ENCODE peak calls at places on chromosome 5, in four cellular contexts. S, Y, T and H are unnamed samples.

GRCh38 chr5:150642567-150642927 is 2.1 kb downstream of the SYNPO start:
- DNase-seq in S (no peak), Y (no peak), T (no peak), H (no peak)

GRCh38 chr5:36763454-36763853 is 113.1 kb upstream of the NIPBL start:
- DNase-seq in S (no peak), T (no peak), Y (no peak), H (no peak)

GRCh38 chr5:102663771-102664530 is 91.2 kb upstream of the PAM start:
- DNase-seq in S (no peak), Y (no peak), T (no peak), H (no peak)

GRCh38 chr5:113615708-113616107 is 102.2 kb downstream of the YTHDC2 start:
- DNase-seq in Y (no peak), T (no peak), S (no peak), H (no peak)

GRCh38 chr5:149618581-149619248 is 37.4 kb downstream of the ARHGEF37 start:
- DNase-seq in Y (peak), T (peak), S (peak), H (peak)

GRCh38 chr5:125582358-125582757 is 835.9 kb upstream of the ZNF608 start:
- DNase-seq in S (no peak), Y (no peak), T (no peak), H (no peak)

GRCh38 chr5:33725846-33726245 is 165.9 kb downstream of the ADAMTS12 start:
- DNase-seq in Y (no peak), T (no peak), S (no peak), H (no peak)

GRCh38 chr5:604391-604831 is 7.7 kb upstream of the CEP72 start:
- DNase-seq in Y (no peak), T (no peak), S (no peak), H (no peak)

GRCh38 chr5:146510528-146510927 is 5.5 kb downstream of the GPR151 start:
- DNase-seq in S (no peak), Y (no peak), T (no peak), H (no peak)

GRCh38 chr5:11324521-11325289 is 563.7 kb upstream of the DAP start:
- DNase-seq in T (no peak), Y (no peak), S (no peak), H (no peak)

GRCh38 chr5:96904054-96904931 is 28.0 kb downstream of the ERAP2 start:
- DNase-seq in T (no peak), Y (no peak), S (no peak), H (no peak)

GRCh38 chr5:95861858-95862561 is 39.5 kb upstream of the GLRX start:
- DNase-seq in T (no peak), S (no peak), Y (peak), H (no peak)
- TF ChIP-seq CTCF in T (no peak), S (no peak), Y (no peak), H (no peak)

DNA sequence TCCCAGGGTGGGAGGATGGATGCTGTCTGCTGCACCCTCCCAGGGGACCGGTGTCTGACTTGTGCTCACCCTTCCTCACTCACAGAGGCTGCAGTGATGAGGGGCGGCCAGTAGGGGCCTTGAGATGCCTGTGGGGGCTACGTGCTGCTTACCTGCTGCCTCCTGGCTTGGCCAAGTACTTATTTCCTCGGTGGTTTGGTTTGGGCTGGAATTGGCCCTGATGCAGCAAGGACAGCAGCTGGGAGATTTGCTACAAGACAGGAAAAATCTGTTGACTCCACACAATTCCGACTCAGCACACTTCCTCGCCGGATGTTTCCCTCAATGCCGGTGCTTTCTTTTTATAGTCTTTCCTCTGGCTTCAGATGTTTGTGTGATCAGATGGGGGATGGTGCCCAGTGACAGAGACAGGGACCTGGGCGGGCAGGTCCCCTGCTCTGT is 6.6 kb downstream of the PCDH12 start:
- DNase-seq in T (peak), Y (peak), S (peak), H (peak)
- TF ChIP-seq CTCF in T (peak), Y (peak), S (peak), H (peak)

GRCh38 chr5:72246954-72247442 is 73.0 kb downstream of the MRPS27 start:
- DNase-seq in S (no peak), Y (no peak), T (no peak), H (no peak)

GRCh38 chr5:72244862-72245371 is 75.1 kb downstream of the MRPS27 start:
- DNase-seq in Y (peak), S (peak), T (peak), H (peak)

GRCh38 chr5:72245517-72246238 is 74.4 kb downstream of the MRPS27 start:
- DNase-seq in S (no peak), T (no peak), Y (no peak), H (no peak)

GRCh38 chr5:72248352-72249032 is 71.5 kb downstream of the MRPS27 start:
- DNase-seq in Y (no peak), T (no peak), S (no peak), H (no peak)

DNA sequence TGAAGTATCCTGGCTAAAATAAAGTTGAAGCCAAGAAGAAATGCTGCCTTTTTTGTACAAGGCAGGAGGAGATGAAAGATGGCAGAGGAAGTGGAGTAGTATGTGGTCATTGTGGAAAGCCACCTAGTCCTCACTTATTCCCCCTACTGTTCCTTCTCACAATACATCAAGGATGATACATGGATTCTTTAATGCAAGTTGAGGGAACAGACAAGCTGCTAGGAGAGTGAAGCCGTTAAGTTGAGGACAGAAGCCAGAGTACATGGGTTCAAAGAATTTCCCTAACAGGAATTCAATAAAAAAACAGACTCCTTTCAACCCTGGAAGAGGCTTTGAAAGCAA is 73.8 kb downstream of the MRPS27 start:
- DNase-seq in T (peak), Y (no peak), S (no peak), H (no peak)
- TF ChIP-seq CTCF in T (peak), Y (no peak), S (no peak), H (peak)

DNA sequence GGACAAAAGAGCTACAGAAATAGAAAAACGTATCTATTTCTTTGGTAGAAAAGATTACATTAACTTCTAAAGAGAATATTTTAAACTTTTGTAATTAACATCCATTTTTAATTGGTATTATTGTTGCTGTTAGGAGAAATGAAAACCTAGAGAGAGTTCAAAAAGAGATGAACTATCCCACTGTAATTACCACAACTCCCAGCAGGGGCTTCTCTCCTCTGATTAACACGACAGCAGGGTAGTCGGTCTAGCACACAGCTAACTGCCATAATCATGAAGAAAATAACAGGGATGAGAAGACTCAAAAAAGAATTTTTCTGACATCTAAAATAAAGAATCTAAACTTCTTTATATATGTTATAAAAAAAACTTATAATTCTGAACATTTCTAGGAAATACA is 86.2 kb upstream of the CDH9 start:
- DNase-seq in S (peak), Y (no peak), T (no peak), H (no peak)
- TF ChIP-seq CTCF in S (peak), Y (no peak), T (no peak), H (no peak)

DNA sequence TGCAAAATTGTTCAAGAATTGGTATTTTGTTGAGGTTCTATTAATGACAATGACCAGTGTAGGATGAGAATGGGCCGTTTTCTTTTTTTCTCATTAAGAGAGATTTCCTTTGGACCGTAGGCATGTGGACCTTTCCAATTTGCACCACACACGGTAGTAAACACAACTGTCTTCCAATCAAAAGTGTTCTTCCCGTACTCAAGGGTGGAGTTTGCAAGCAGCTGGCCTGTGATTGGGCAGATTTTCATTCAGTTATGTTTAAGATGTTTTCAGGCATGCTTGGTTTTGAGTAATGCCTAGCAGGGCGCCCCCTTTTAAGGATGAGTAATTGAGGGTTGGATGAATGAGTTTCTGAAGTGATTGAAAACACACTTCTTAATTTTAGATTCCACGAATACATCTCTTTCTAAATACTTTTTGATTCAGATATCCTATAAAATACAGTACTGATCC is 2.5 kb downstream of the KDM3B start:
- DNase-seq in S (peak), Y (peak), T (peak), H (peak)
- TF ChIP-seq CTCF in S (no peak), Y (no peak), T (peak), H (no peak)

GRCh38 chr5:56632199-56632598 is 183.2 kb upstream of the MAP3K1 start:
- DNase-seq in T (no peak), S (no peak), Y (no peak), H (no peak)

GRCh38 chr5:56637321-56637920 is 177.9 kb upstream of the MAP3K1 start:
- DNase-seq in S (no peak), T (no peak), Y (no peak), H (no peak)

GRCh38 chr5:56632939-56633338 is 182.4 kb upstream of the MAP3K1 start:
- DNase-seq in S (no peak), T (no peak), Y (no peak), H (no peak)

GRCh38 chr5:56631719-56632118 is 183.6 kb upstream of the MAP3K1 start:
- DNase-seq in S (no peak), Y (no peak), T (no peak), H (no peak)

GRCh38 chr5:56633950-56634349 is 181.4 kb upstream of the MAP3K1 start:
- DNase-seq in Y (no peak), S (no peak), T (no peak), H (no peak)
- TF ChIP-seq CTCF in Y (no peak), S (no peak), T (no peak), H (no peak)

GRCh38 chr5:126777257-126777973 is 479 bp downstream of the LMNB1 start:
- DNase-seq in T (peak), Y (peak), S (peak), H (no peak)
- TF ChIP-seq CTCF in T (peak), Y (no peak), S (no peak), H (peak)

GRCh38 chr5:84287964-84288363 is 96.7 kb downstream of the EDIL3 start:
- DNase-seq in S (no peak), Y (no peak), T (no peak), H (no peak)
- TF ChIP-seq CTCF in S (no peak), Y (no peak), T (no peak), H (no peak)

GRCh38 chr5:84374568-84374967 is 10.1 kb downstream of the EDIL3 start:
- DNase-seq in T (no peak), S (no peak), Y (no peak), H (no peak)
- TF ChIP-seq CTCF in T (no peak), S (no peak), Y (no peak), H (no peak)